ENCODE peak calls at places on chromosomes 1 and 21, in four cellular contexts. One of them, this sample, is unnamed.

GRCh38 chr1:227778401-227778947 is 37.0 kb upstream of the PRSS38 start:
- DNase-seq in tibial nerve: peak
- DNase-seq in heart left ventricle: no peak
- DNase-seq in IMR-90: peak
- DNase-seq in this sample: no peak

GRCh38 chr21:45632897-45633260 is 10.6 kb upstream of the PCBP3 start:
- DNase-seq in heart left ventricle: no peak
- DNase-seq in IMR-90: no peak
- DNase-seq in tibial nerve: no peak
- DNase-seq in this sample: no peak

GRCh38 chr1:16352842-16353535 is 709 bp upstream of the FBXO42 start:
- DNase-seq in IMR-90: no peak
- DNase-seq in heart left ventricle: no peak
- DNase-seq in tibial nerve: no peak
- DNase-seq in this sample: no peak

GRCh38 chr21:29092102-29092959 is 18.9 kb upstream of the CCT8 start:
- DNase-seq in heart left ventricle: no peak
- DNase-seq in IMR-90: peak
- DNase-seq in tibial nerve: no peak
- DNase-seq in this sample: no peak

GRCh38 chr1:108592030-108592759 is 32.3 kb downstream of the EEIG2 start:
- DNase-seq in heart left ventricle: no peak
- DNase-seq in tibial nerve: no peak
- DNase-seq in IMR-90: no peak
- DNase-seq in this sample: no peak

GRCh38 chr1:88736633-88737248 is 52.7 kb downstream of the PKN2 start:
- DNase-seq in heart left ventricle: no peak
- DNase-seq in IMR-90: peak
- DNase-seq in tibial nerve: no peak
- DNase-seq in this sample: no peak

GRCh38 chr1:51693420-51694144 is 76.7 kb downstream of the OSBPL9 start:
- DNase-seq in IMR-90: peak
- DNase-seq in tibial nerve: no peak
- DNase-seq in heart left ventricle: no peak
- DNase-seq in this sample: no peak

GRCh38 chr1:91795601-91796389 is 90.2 kb downstream of the TGFBR3 start:
- DNase-seq in heart left ventricle: no peak
- DNase-seq in tibial nerve: no peak
- DNase-seq in IMR-90: peak
- DNase-seq in this sample: no peak

GRCh38 chr21:46448108-46448507 is 10.6 kb upstream of the DIP2A start:
- DNase-seq in tibial nerve: no peak
- DNase-seq in IMR-90: no peak
- DNase-seq in heart left ventricle: no peak
- DNase-seq in this sample: no peak

GRCh38 chr1:92486251-92487077 is at the start of gene GFI1:
- DNase-seq in IMR-90: no peak
- DNase-seq in heart left ventricle: peak
- DNase-seq in tibial nerve: no peak
- DNase-seq in this sample: no peak

GRCh38 chr1:71049951-71050598 is 2.5 kb upstream of the PTGER3 start:
- DNase-seq in tibial nerve: no peak
- DNase-seq in IMR-90: peak
- DNase-seq in heart left ventricle: no peak
- DNase-seq in this sample: no peak

GRCh38 chr1:193774536-193775323 is 588.3 kb upstream of the B3GALT2 start:
- DNase-seq in heart left ventricle: no peak
- DNase-seq in tibial nerve: no peak
- DNase-seq in IMR-90: no peak
- DNase-seq in this sample: no peak
- H3K4me3 ChIP-seq in heart left ventricle: no peak
- H3K4me3 ChIP-seq in tibial nerve: no peak
- H3K4me3 ChIP-seq in IMR-90: no peak
- H3K4me3 ChIP-seq in this sample: no peak

DNA sequence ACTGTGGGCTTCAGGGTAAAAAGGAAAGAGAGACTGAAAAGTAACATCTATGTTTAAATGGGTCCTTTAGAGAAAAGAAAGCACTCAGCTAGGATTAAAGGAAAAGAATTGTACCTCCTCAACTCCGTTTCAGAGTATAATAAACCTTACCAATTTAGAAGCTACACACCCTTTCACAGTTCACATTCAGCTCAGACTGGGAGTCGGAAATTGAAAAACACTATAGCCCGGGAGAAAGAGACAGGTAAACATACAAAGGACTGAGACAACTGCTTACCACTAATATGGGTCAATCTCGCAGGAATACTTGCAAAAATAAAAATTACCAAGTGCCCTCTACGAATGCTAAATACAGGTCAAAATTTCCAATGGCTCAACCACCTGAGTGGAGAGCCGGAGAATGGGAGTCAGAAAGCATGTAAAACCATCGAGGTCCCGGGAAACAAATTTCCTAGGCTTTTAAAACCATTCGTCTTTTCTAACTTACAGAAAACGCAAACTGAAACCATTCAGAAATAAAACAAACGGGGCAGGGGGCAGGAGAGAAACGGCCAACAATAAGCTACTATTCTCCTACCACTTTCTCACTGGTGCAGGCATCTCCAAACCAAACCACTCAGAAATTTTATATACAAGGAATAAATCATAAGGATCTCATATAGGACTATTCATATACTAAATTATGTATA is 136.7 kb downstream of the RERE start:
- DNase-seq in IMR-90: no peak
- DNase-seq in tibial nerve: no peak
- DNase-seq in heart left ventricle: no peak
- DNase-seq in this sample: no peak
- H3K4me3 ChIP-seq in IMR-90: peak
- H3K4me3 ChIP-seq in tibial nerve: no peak
- H3K4me3 ChIP-seq in heart left ventricle: peak
- H3K4me3 ChIP-seq in this sample: no peak

DNA sequence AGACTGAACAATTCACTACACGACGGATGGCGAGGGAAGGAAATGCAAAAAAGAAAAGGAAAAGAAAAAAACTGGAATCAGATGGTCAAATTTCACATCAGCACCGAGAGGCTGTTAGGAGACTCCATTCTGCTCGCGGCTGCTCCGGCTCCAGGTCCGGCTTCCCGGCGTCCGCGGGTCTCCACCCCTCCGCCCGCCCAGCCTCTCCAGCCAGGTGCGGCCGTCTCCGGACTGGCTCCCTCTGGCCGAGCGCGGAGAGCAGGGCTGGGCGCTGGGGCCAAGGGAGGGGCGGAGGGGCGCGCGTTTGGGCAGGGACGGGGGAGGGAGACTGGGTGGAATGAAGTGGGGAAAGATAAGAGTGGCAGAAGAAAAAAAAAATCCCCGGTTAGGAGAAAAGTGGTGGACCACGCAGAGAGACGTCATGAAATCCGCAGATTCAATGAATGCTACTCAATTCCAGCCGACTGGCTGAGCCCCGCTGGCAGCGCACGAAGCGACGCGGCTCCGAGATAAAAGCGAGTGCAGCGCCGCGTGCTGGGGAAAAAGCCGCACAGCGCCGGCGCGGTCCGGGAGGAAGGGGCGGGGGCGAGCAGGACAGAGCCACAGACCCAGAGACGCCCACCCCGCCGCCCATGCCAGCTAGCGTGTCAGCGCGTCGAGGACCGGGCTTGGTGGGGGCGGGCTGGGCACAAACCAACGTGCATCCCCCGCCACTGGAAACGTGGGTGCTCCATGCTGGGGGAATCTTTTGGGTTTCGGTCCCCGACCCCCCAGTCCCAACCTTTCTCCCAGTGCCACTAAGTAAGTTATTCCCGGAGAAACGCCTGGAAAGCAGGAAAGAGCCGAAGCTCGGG is at the start of gene KCNJ6:
- DNase-seq in IMR-90: peak
- DNase-seq in tibial nerve: no peak
- DNase-seq in heart left ventricle: peak
- DNase-seq in this sample: no peak
- H3K4me3 ChIP-seq in IMR-90: peak
- H3K4me3 ChIP-seq in tibial nerve: peak
- H3K4me3 ChIP-seq in heart left ventricle: peak
- H3K4me3 ChIP-seq in this sample: no peak

GRCh38 chr1:217189362-217189761 is 441.5 kb downstream of the GPATCH2 start:
- DNase-seq in heart left ventricle: no peak
- DNase-seq in IMR-90: no peak
- DNase-seq in tibial nerve: no peak
- DNase-seq in this sample: no peak
- H3K4me3 ChIP-seq in heart left ventricle: no peak
- H3K4me3 ChIP-seq in IMR-90: no peak
- H3K4me3 ChIP-seq in tibial nerve: no peak
- H3K4me3 ChIP-seq in this sample: no peak